ENCODE peak calls at places on chromosomes 5 and 9, in eight cellular contexts. One of them, this sample, is unnamed.

GRCh38 chr9:38619556-38620447 is 594 bp downstream of the ANKRD18A start:
- DNase-seq in neural progenitor cell: peak; percentile 52
- DNase-seq in right lobe of liver: peak; percentile 59
- DNase-seq in A549: no peak
- DNase-seq in upper lobe of right lung: peak; percentile 69
- DNase-seq in heart left ventricle: no peak
- DNase-seq in right atrium auricular region: no peak
- DNase-seq in GM06990: no peak
- DNase-seq in this sample: no peak

GRCh38 chr9:134885647-134886412 is 5.2 kb downstream of the FCN2 start:
- DNase-seq in neural progenitor cell: no peak
- DNase-seq in right lobe of liver: peak; percentile 44
- DNase-seq in A549: no peak
- DNase-seq in upper lobe of right lung: peak; percentile 52
- DNase-seq in heart left ventricle: no peak
- DNase-seq in right atrium auricular region: no peak
- DNase-seq in GM06990: no peak
- DNase-seq in this sample: no peak

GRCh38 chr9:6640268-6641072 is 5.1 kb downstream of the GLDC start:
- DNase-seq in neural progenitor cell: no peak
- DNase-seq in right lobe of liver: peak; percentile 94
- DNase-seq in A549: no peak
- DNase-seq in upper lobe of right lung: no peak
- DNase-seq in heart left ventricle: no peak
- DNase-seq in right atrium auricular region: no peak
- DNase-seq in GM06990: no peak
- DNase-seq in this sample: no peak

GRCh38 chr5:74839228-74839627 is 27.0 kb downstream of the FAM169A start:
- DNase-seq in neural progenitor cell: no peak
- DNase-seq in right lobe of liver: no peak
- DNase-seq in A549: no peak
- DNase-seq in upper lobe of right lung: no peak
- DNase-seq in heart left ventricle: no peak
- DNase-seq in right atrium auricular region: no peak
- DNase-seq in GM06990: no peak
- DNase-seq in this sample: no peak

GRCh38 chr5:91114658-91115057 is 268.5 kb downstream of the ARRDC3 start:
- DNase-seq in neural progenitor cell: no peak
- DNase-seq in right lobe of liver: no peak
- DNase-seq in A549: no peak
- DNase-seq in upper lobe of right lung: no peak
- DNase-seq in heart left ventricle: peak; percentile 37
- DNase-seq in right atrium auricular region: no peak
- DNase-seq in GM06990: no peak
- DNase-seq in this sample: no peak

GRCh38 chr9:28779240-28779639 is 1206.0 kb upstream of the C9orf72 start:
- DNase-seq in neural progenitor cell: no peak
- DNase-seq in right lobe of liver: no peak
- DNase-seq in A549: no peak
- DNase-seq in upper lobe of right lung: no peak
- DNase-seq in heart left ventricle: no peak
- DNase-seq in right atrium auricular region: no peak
- DNase-seq in GM06990: no peak
- DNase-seq in this sample: no peak

GRCh38 chr5:111469293-111469896 is 42.9 kb downstream of the STARD4 start:
- DNase-seq in neural progenitor cell: no peak
- DNase-seq in right lobe of liver: no peak
- DNase-seq in A549: no peak
- DNase-seq in upper lobe of right lung: no peak
- DNase-seq in heart left ventricle: no peak
- DNase-seq in right atrium auricular region: no peak
- DNase-seq in GM06990: no peak
- DNase-seq in this sample: no peak

GRCh38 chr9:114606068-114606467 is 5.0 kb upstream of the TMEM268 start:
- DNase-seq in neural progenitor cell: no peak
- DNase-seq in right lobe of liver: no peak
- DNase-seq in A549: no peak
- DNase-seq in upper lobe of right lung: no peak
- DNase-seq in heart left ventricle: no peak
- DNase-seq in right atrium auricular region: no peak
- DNase-seq in GM06990: no peak
- DNase-seq in this sample: no peak

GRCh38 chr5:65102826-65103673 is 334.3 kb downstream of the CWC27 start:
- DNase-seq in neural progenitor cell: peak; percentile 21
- DNase-seq in right lobe of liver: peak; percentile 73
- DNase-seq in A549: peak; percentile 69
- DNase-seq in upper lobe of right lung: peak; percentile 86
- DNase-seq in heart left ventricle: peak; percentile 74
- DNase-seq in right atrium auricular region: no peak
- DNase-seq in GM06990: peak; percentile 75
- DNase-seq in this sample: no peak

GRCh38 chr5:72125931-72126620 is 18.8 kb downstream of the MAP1B start:
- DNase-seq in neural progenitor cell: no peak
- DNase-seq in right lobe of liver: no peak
- DNase-seq in A549: no peak
- DNase-seq in upper lobe of right lung: no peak
- DNase-seq in heart left ventricle: no peak
- DNase-seq in right atrium auricular region: no peak
- DNase-seq in GM06990: no peak
- DNase-seq in this sample: no peak

GRCh38 chr5:158923799-158924551 is 175.7 kb downstream of the EBF1 start:
- DNase-seq in neural progenitor cell: no peak
- DNase-seq in right lobe of liver: no peak
- DNase-seq in A549: no peak
- DNase-seq in upper lobe of right lung: no peak
- DNase-seq in heart left ventricle: no peak
- DNase-seq in right atrium auricular region: no peak
- DNase-seq in GM06990: no peak
- DNase-seq in this sample: no peak

GRCh38 chr5:111754190-111754589 is 2.8 kb downstream of the NREP start:
- DNase-seq in neural progenitor cell: no peak
- DNase-seq in right lobe of liver: no peak
- DNase-seq in A549: no peak
- DNase-seq in upper lobe of right lung: no peak
- DNase-seq in heart left ventricle: no peak
- DNase-seq in right atrium auricular region: no peak
- DNase-seq in GM06990: no peak
- DNase-seq in this sample: no peak

GRCh38 chr5:139653616-139654015 is 5.5 kb downstream of the CXXC5 start:
- DNase-seq in neural progenitor cell: peak; percentile 49
- DNase-seq in right lobe of liver: no peak
- DNase-seq in A549: no peak
- DNase-seq in upper lobe of right lung: no peak
- DNase-seq in heart left ventricle: no peak
- DNase-seq in right atrium auricular region: no peak
- DNase-seq in GM06990: no peak
- DNase-seq in this sample: no peak

GRCh38 chr5:169389318-169389717 is 88.4 kb upstream of the SLIT3 start:
- DNase-seq in neural progenitor cell: no peak
- DNase-seq in right lobe of liver: no peak
- DNase-seq in A549: no peak
- DNase-seq in upper lobe of right lung: no peak
- DNase-seq in heart left ventricle: no peak
- DNase-seq in right atrium auricular region: no peak
- DNase-seq in GM06990: no peak
- DNase-seq in this sample: no peak

GRCh38 chr9:74304598-74304997 is 192.5 kb upstream of the RORB start:
- DNase-seq in neural progenitor cell: peak; percentile 66
- DNase-seq in right lobe of liver: no peak
- DNase-seq in A549: no peak
- DNase-seq in upper lobe of right lung: no peak
- DNase-seq in heart left ventricle: no peak
- DNase-seq in right atrium auricular region: no peak
- DNase-seq in GM06990: no peak
- DNase-seq in this sample: no peak

GRCh38 chr5:105392710-105393149 is 1830.1 kb upstream of the NUDT12 start:
- DNase-seq in neural progenitor cell: no peak
- DNase-seq in right lobe of liver: no peak
- DNase-seq in A549: no peak
- DNase-seq in upper lobe of right lung: no peak
- DNase-seq in heart left ventricle: no peak
- DNase-seq in right atrium auricular region: no peak
- DNase-seq in GM06990: no peak
- DNase-seq in this sample: no peak

DNA sequence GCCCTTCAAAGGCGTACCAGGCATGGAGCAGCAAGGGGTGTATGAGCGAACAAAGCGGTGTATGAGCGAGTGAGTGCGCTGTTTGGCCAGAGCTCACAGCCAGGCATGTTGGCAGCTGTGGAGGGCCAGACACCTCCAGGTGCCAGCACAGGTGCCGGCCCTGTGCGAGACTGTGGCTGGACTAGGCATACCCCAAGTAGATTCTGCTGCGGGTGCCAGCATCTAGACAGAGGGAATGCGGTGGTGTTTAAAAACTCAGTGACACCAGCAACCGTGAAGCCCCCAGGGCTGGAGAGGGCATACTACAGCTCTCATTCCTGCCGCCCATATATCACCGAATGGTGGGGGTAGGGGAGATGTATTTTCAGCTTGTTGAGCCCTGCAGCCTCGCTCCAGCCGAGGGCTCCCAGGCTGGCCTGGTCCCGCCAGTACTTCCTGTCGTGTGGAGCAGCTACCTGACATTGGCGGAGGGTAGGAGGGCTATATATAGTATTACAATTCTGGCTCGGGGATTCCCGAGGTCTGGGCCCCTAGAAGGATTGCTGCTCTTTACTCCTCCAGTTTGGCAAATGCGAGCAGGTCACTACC is 1829.6 kb upstream of the NUDT12 start:
- DNase-seq in neural progenitor cell: no peak
- DNase-seq in right lobe of liver: no peak
- DNase-seq in A549: no peak
- DNase-seq in upper lobe of right lung: peak; percentile 44
- DNase-seq in heart left ventricle: peak; percentile 5
- DNase-seq in right atrium auricular region: no peak
- DNase-seq in GM06990: no peak
- DNase-seq in this sample: no peak
- H3K4me3 ChIP-seq in neural progenitor cell: no peak overlapping the region
- H3K4me3 ChIP-seq in right lobe of liver: no peak overlapping the region
- H3K4me3 ChIP-seq in A549: no peak overlapping the region
- H3K4me3 ChIP-seq in upper lobe of right lung: no peak overlapping the region
- H3K4me3 ChIP-seq in heart left ventricle: no peak overlapping the region
- H3K4me3 ChIP-seq in right atrium auricular region: no peak overlapping the region
- H3K4me3 ChIP-seq in GM06990: no peak overlapping the region
- H3K4me3 ChIP-seq in this sample: no peak overlapping the region

DNA sequence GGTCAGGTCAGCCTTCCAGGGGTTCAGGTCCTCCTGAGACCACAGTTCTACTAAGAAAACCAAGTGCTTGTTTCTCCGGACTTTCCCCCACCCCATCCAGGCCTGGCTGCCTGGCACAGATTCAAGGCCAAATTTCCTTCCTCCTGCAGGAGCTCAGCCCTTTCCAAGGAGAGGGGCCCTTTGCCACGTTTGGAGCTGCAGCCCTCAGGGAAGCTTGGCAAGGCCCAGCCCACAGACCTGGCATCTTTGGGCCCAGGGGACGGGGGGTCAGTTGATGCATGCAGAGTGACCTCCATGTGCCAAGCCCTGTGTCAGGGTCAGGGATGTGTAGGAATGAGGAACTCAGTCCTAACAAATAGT is 68.4 kb upstream of the GGTA1 start:
- DNase-seq in neural progenitor cell: no peak
- DNase-seq in right lobe of liver: no peak
- DNase-seq in A549: no peak
- DNase-seq in upper lobe of right lung: no peak
- DNase-seq in heart left ventricle: peak; percentile 43
- DNase-seq in right atrium auricular region: no peak
- DNase-seq in GM06990: no peak
- DNase-seq in this sample: no peak
- H3K4me3 ChIP-seq in neural progenitor cell: no peak overlapping the region
- H3K4me3 ChIP-seq in right lobe of liver: no peak overlapping the region
- H3K4me3 ChIP-seq in A549: no peak overlapping the region
- H3K4me3 ChIP-seq in upper lobe of right lung: peak overlapping the region; percentile 19
- H3K4me3 ChIP-seq in heart left ventricle: peak overlapping the region; percentile 61
- H3K4me3 ChIP-seq in right atrium auricular region: peak overlapping the region; percentile 36
- H3K4me3 ChIP-seq in GM06990: no peak overlapping the region
- H3K4me3 ChIP-seq in this sample: no peak overlapping the region

GRCh38 chr9:4630836-4631235 is 31.3 kb upstream of the PLPP6 start:
- DNase-seq in neural progenitor cell: peak; percentile 43
- DNase-seq in right lobe of liver: no peak
- DNase-seq in A549: no peak
- DNase-seq in upper lobe of right lung: no peak
- DNase-seq in heart left ventricle: no peak
- DNase-seq in right atrium auricular region: no peak
- DNase-seq in GM06990: no peak
- DNase-seq in this sample: no peak
- H3K4me3 ChIP-seq in neural progenitor cell: no peak overlapping the region
- H3K4me3 ChIP-seq in right lobe of liver: no peak overlapping the region
- H3K4me3 ChIP-seq in A549: no peak overlapping the region
- H3K4me3 ChIP-seq in upper lobe of right lung: no peak overlapping the region
- H3K4me3 ChIP-seq in heart left ventricle: no peak overlapping the region
- H3K4me3 ChIP-seq in right atrium auricular region: no peak overlapping the region
- H3K4me3 ChIP-seq in GM06990: no peak overlapping the region
- H3K4me3 ChIP-seq in this sample: no peak overlapping the region

GRCh38 chr5:38448553-38449350 is 107.7 kb downstream of the LIFR start:
- DNase-seq in neural progenitor cell: no peak
- DNase-seq in right lobe of liver: no peak
- DNase-seq in A549: no peak
- DNase-seq in upper lobe of right lung: no peak
- DNase-seq in heart left ventricle: no peak
- DNase-seq in right atrium auricular region: no peak
- DNase-seq in GM06990: no peak
- DNase-seq in this sample: no peak

GRCh38 chr5:38447786-38448185 is 108.7 kb downstream of the LIFR start:
- DNase-seq in neural progenitor cell: no peak
- DNase-seq in right lobe of liver: no peak
- DNase-seq in A549: no peak
- DNase-seq in upper lobe of right lung: no peak
- DNase-seq in heart left ventricle: peak; percentile 22
- DNase-seq in right atrium auricular region: no peak
- DNase-seq in GM06990: no peak
- DNase-seq in this sample: no peak

GRCh38 chr5:38443390-38443789 is 113.1 kb downstream of the LIFR start:
- DNase-seq in neural progenitor cell: no peak
- DNase-seq in right lobe of liver: no peak
- DNase-seq in A549: no peak
- DNase-seq in upper lobe of right lung: no peak
- DNase-seq in heart left ventricle: no peak
- DNase-seq in right atrium auricular region: no peak
- DNase-seq in GM06990: no peak
- DNase-seq in this sample: no peak

GRCh38 chr5:38446029-38446522 is 110.4 kb downstream of the LIFR start:
- DNase-seq in neural progenitor cell: no peak
- DNase-seq in right lobe of liver: no peak
- DNase-seq in A549: no peak
- DNase-seq in upper lobe of right lung: no peak
- DNase-seq in heart left ventricle: peak; percentile 34
- DNase-seq in right atrium auricular region: no peak
- DNase-seq in GM06990: no peak
- DNase-seq in this sample: no peak

GRCh38 chr5:38445374-38446028 is 110.9 kb downstream of the LIFR start:
- DNase-seq in neural progenitor cell: no peak
- DNase-seq in right lobe of liver: no peak
- DNase-seq in A549: no peak
- DNase-seq in upper lobe of right lung: peak; percentile 76
- DNase-seq in heart left ventricle: peak; percentile 20
- DNase-seq in right atrium auricular region: no peak
- DNase-seq in GM06990: no peak
- DNase-seq in this sample: no peak
- H3K4me3 ChIP-seq in neural progenitor cell: no peak overlapping the region
- H3K4me3 ChIP-seq in right lobe of liver: no peak overlapping the region
- H3K4me3 ChIP-seq in A549: no peak overlapping the region
- H3K4me3 ChIP-seq in upper lobe of right lung: peak overlapping the region; percentile 12
- H3K4me3 ChIP-seq in heart left ventricle: peak overlapping the region; percentile 48
- H3K4me3 ChIP-seq in right atrium auricular region: peak overlapping the region; percentile 12
- H3K4me3 ChIP-seq in GM06990: no peak overlapping the region
- H3K4me3 ChIP-seq in this sample: peak overlapping the region; percentile 26

GRCh38 chr9:136230773-136231172 is 14.8 kb downstream of the QSOX2 start:
- DNase-seq in neural progenitor cell: no peak
- DNase-seq in right lobe of liver: peak; percentile 90
- DNase-seq in A549: no peak
- DNase-seq in upper lobe of right lung: no peak
- DNase-seq in heart left ventricle: no peak
- DNase-seq in right atrium auricular region: no peak
- DNase-seq in GM06990: no peak
- DNase-seq in this sample: no peak
- H3K4me3 ChIP-seq in neural progenitor cell: no peak overlapping the region
- H3K4me3 ChIP-seq in right lobe of liver: no peak overlapping the region
- H3K4me3 ChIP-seq in A549: no peak overlapping the region
- H3K4me3 ChIP-seq in upper lobe of right lung: no peak overlapping the region
- H3K4me3 ChIP-seq in heart left ventricle: no peak overlapping the region
- H3K4me3 ChIP-seq in right atrium auricular region: no peak overlapping the region
- H3K4me3 ChIP-seq in GM06990: no peak overlapping the region
- H3K4me3 ChIP-seq in this sample: no peak overlapping the region